ENCODE peak calls at places on chromosome 10, in five cellular contexts. A is IMR-90, O is H1, G is neuronal stem cell, P is mesendoderm. R is an unnamed sample.

GRCh38 chr10:68963151-68963550 is 7.2 kb downstream of the DDX21 start:
- DNase-seq in A (no peak), O (no peak), G (no peak), P (no peak), R (no peak)

GRCh38 chr10:129471447-129471846 is 4.4 kb downstream of the MGMT start:
- DNase-seq in A (no peak), O (no peak), G (no peak), P (no peak), R (no peak)

GRCh38 chr10:301536-301935 is 166.3 kb downstream of the ZMYND11 start:
- DNase-seq in A (no peak), O (no peak), G (no peak), P (no peak), R (no peak)

GRCh38 chr10:2081501-2081900 is 344.2 kb upstream of the ADARB2 start:
- DNase-seq in A (no peak), O (peak), G (no peak), P (peak), R (peak)

GRCh38 chr10:45454859-45455258 is 80.8 kb downstream of the ALOX5 start:
- DNase-seq in A (no peak), O (no peak), G (no peak), P (no peak), R (no peak)

GRCh38 chr10:31977440-31978157 is 49.0 kb upstream of the ARHGAP12 start:
- DNase-seq in A (peak), O (no peak), G (no peak), P (peak), R (peak)

GRCh38 chr10:97546441-97547340 is 25.9 kb upstream of the ANKRD2 start:
- DNase-seq in A (no peak), O (no peak), G (no peak), P (no peak), R (no peak)

GRCh38 chr10:44195120-44196007 is 189.5 kb downstream of the CXCL12 start:
- DNase-seq in A (peak), O (no peak), G (no peak), P (no peak), R (peak)

GRCh38 chr10:118850418-118851061 is 95.8 kb upstream of the CACUL1 start:
- DNase-seq in A (peak), O (peak), G (peak), P (peak), R (peak)

GRCh38 chr10:23294638-23295247 is 49.9 kb downstream of the C10orf67 start:
- DNase-seq in A (peak), O (no peak), G (no peak), P (no peak), R (peak)

GRCh38 chr10:110432084-110432483 is 65.6 kb upstream of the DUSP5 start:
- DNase-seq in A (no peak), O (no peak), G (no peak), P (no peak), R (no peak)

GRCh38 chr10:26448292-26448691 is 10.2 kb downstream of the APBB1IP start:
- DNase-seq in A (no peak), O (no peak), G (no peak), P (no peak), R (no peak)

GRCh38 chr10:116918583-116918982 is 69.3 kb downstream of the ENO4 start:
- DNase-seq in A (no peak), O (no peak), G (no peak), P (no peak), R (no peak)

GRCh38 chr10:72088879-72089585 is 681 bp upstream of the SPOCK2 start:
- DNase-seq in A (no peak), O (peak), G (no peak), P (peak), R (peak)

GRCh38 chr10:17084989-17085725 is 44.5 kb downstream of the CUBN start:
- DNase-seq in A (peak), O (no peak), G (no peak), P (no peak), R (no peak)

GRCh38 chr10:124296121-124296812 is 122.5 kb downstream of the OAT start:
- DNase-seq in A (no peak), O (no peak), G (no peak), P (peak), R (no peak)

GRCh38 chr10:110311357-110311949 is 6.7 kb upstream of the SMNDC1 start:
- DNase-seq in A (peak), O (no peak), G (peak), P (peak), R (peak)

GRCh38 chr10:53744746-53745145 is 972.2 kb upstream of the MBL2 start:
- DNase-seq in A (no peak), O (peak), G (no peak), P (peak), R (no peak)

GRCh38 chr10:113522460-113522859 is 30.4 kb upstream of the HABP2 start:
- DNase-seq in A (peak), O (no peak), G (no peak), P (peak), R (no peak)

GRCh38 chr10:17239671-17240460 is 11.8 kb downstream of the VIM start:
- DNase-seq in A (no peak), O (no peak), G (no peak), P (no peak), R (peak)

GRCh38 chr10:63467833-63468232 is 2.1 kb upstream of the JMJD1C start:
- DNase-seq in A (peak), O (no peak), G (no peak), P (no peak), R (no peak)

GRCh38 chr10:71964669-71965515 is 697 bp downstream of the CHST3 start:
- DNase-seq in A (peak), O (peak), G (no peak), P (peak), R (peak)

GRCh38 chr10:62384057-62384446 is 9.9 kb downstream of the ZNF365 start:
- DNase-seq in A (peak), O (no peak), G (no peak), P (no peak), R (peak)

GRCh38 chr10:50541921-50542320 is 81.8 kb downstream of the SGMS1 start:
- DNase-seq in A (no peak), O (no peak), G (no peak), P (no peak), R (no peak)

GRCh38 chr10:69014171-69014570 is 25.6 kb downstream of the KIFBP start:
- DNase-seq in A (peak), O (no peak), G (no peak), P (no peak), R (peak)

GRCh38 chr10:44801383-44802327 is 109.5 kb upstream of the TMEM72 start:
- DNase-seq in A (peak), O (no peak), G (no peak), P (no peak), R (peak)

GRCh38 chr10:67386260-67386659 is 309.7 kb downstream of the CTNNA3 start:
- DNase-seq in A (no peak), O (no peak), G (no peak), P (no peak), R (no peak)
- H3K4me3 ChIP-seq in A (no peak), O (peak), G (no peak), P (no peak), R (no peak)

GRCh38 chr10:6064119-6064518 is 2.0 kb upstream of the IL2RA start:
- DNase-seq in A (no peak), O (no peak), G (no peak), P (no peak), R (no peak)

GRCh38 chr10:6068006-6068405 is 5.8 kb upstream of the IL2RA start:
- DNase-seq in A (no peak), O (no peak), G (no peak), P (no peak), R (no peak)

GRCh38 chr10:6065406-6065805 is 3.2 kb upstream of the IL2RA start:
- DNase-seq in A (no peak), O (no peak), G (no peak), P (no peak), R (no peak)

GRCh38 chr10:6067457-6067856 is 5.3 kb upstream of the IL2RA start:
- DNase-seq in A (no peak), O (no peak), G (no peak), P (no peak), R (no peak)

DNA sequence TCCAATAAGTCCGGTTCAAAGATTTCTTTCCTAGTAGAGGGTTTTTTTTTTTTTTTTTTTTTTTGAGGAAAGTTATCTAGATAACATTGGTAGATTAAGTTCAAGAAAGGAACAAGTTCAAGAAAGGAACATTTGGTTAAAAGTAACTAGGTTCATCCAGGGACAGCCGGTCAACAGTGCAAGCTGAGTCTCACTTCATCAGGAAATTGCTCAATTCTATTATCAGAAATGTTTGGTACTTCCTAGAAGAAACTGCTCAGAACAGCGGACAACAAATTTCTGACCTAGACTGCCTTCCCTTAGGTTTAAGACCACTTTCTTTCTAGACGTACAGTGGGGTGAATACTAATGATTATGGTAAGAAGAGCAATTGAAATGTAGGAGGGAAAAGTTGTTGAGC is 3.7 kb upstream of the IL2RA start:
- DNase-seq in A (no peak), O (no peak), G (no peak), P (no peak), R (no peak)
- H3K23ac ChIP-seq in A (no peak), O (no peak), G (no peak), P (no peak), R (no peak)

DNA sequence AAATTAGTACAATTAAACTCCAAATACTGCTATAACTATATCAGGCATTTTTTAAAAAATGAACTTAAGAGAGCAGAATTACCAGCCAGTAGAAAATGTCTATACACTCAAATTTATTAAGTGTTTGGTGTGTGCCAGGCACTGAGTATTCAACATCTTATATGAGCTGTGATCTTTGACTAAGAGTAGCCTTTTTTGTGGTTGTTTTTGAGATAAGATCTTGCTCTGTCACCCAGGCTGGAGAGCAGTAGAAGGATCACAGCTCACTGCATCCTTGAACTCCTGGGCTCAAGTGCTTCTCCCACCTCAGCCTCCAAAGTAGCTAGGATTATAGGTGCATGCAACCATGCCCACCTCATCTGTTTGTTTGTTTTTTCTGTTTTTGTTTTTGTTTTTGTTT is 102.5 kb upstream of the CELF2 start:
- DNase-seq in A (no peak), O (no peak), G (no peak), P (peak), R (peak)
- H3K4me3 ChIP-seq in A (no peak), O (no peak), G (no peak), P (no peak), R (no peak)

GRCh38 chr10:5595591-5596590 is 70.5 kb downstream of the ASB13 start:
- DNase-seq in A (peak), O (no peak), G (no peak), P (peak), R (peak)

GRCh38 chr10:5594271-5595036 is 69.7 kb downstream of the CALML3 start:
- DNase-seq in A (peak), O (no peak), G (no peak), P (no peak), R (peak)

GRCh38 chr10:5598085-5598690 is 68.2 kb downstream of the ASB13 start:
- DNase-seq in A (no peak), O (no peak), G (no peak), P (no peak), R (no peak)

GRCh38 chr10:5595095-5595494 is 70.3 kb downstream of the CALML3 start:
- DNase-seq in A (no peak), O (no peak), G (no peak), P (no peak), R (no peak)

DNA sequence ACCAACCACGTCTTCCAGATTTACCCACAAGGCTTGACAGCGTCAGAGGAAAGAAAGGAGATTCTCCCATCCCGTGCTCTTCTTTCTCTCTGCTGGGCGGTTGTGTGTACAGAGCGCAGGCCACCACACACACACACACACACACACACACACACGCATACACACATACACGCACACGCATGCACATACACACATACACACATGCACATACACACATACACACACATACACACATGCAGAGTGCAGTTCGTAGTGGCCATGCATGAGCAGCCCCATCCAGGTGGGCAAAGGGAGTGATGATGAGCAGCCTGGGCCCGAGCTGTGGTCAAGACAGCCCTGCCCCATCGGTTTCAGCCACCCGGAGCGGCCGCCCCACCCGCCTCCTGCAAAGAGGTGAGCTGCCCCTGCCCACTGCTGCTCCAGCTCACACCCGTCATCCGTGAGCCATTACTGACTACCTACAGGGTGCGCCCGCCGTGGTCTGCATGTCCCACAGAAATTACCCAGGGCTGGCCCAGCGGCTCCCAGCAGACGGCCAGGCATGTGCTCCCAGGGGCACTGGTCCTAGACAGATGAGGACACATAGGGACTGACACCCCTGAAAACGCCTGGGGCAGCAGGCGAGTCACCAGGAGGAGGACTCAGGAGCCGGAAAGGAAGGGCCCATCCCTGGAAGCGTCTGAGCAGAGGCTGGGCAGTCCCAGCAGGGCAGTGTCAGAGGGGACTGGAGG is 69.6 kb downstream of the ASB13 start:
- DNase-seq in A (no peak), O (no peak), G (no peak), P (no peak), R (peak)
- H3K23ac ChIP-seq in A (peak), O (no peak), G (peak), P (no peak), R (no peak)

GRCh38 chr10:42801135-42801534 is 18.5 kb downstream of the BMS1 start:
- DNase-seq in A (peak), O (no peak), G (no peak), P (no peak), R (no peak)
- H3K4me3 ChIP-seq in A (no peak), O (no peak), G (no peak), P (no peak), R (no peak)